ENCODE peak calls at places on chromosomes 1 and 21, in five cellular contexts. N is lower leg skin; Z is stimulated activated CD4-positive, alpha-beta T cell treated with anti-CD3 and anti-CD28 coated beads, Interleukin-1b, Interleukin-23, amount 100 ng/mL, for 1 hour; A is psoas muscle; L is nephron progenitor cell. H is an unnamed sample.

GRCh38 chr1:40185951-40186864 is 25.0 kb downstream of the RLF start:
- DNase-seq in Z (no peak), A (no peak), L (no peak), N (no peak), H (no peak)

GRCh38 chr1:228876187-228876586 is 140.9 kb downstream of the RHOU start:
- DNase-seq in Z (no peak), A (no peak), L (no peak), N (peak), H (no peak)

GRCh38 chr1:203691454-203691853 is 64.8 kb downstream of the ATP2B4 start:
- DNase-seq in Z (no peak), L (no peak), A (no peak), N (no peak), H (no peak)

GRCh38 chr1:67760030-67760821 is 73.0 kb downstream of the GNG12 start:
- DNase-seq in A (peak), L (peak), Z (peak), N (peak), H (peak)

GRCh38 chr1:193069748-193070394 is 10.5 kb downstream of the RO60 start:
- DNase-seq in Z (no peak), A (no peak), L (no peak), N (no peak), H (no peak)

GRCh38 chr1:43267291-43267805 is 2.4 kb upstream of the TMEM125 start:
- DNase-seq in N (peak), Z (no peak), L (no peak), A (no peak), H (no peak)

GRCh38 chr1:206628916-206629315 is 6.4 kb upstream of the DYRK3 start:
- DNase-seq in Z (no peak), N (no peak), L (no peak), A (no peak), H (no peak)

GRCh38 chr1:177873238-177873637 is 96.6 kb downstream of the SEC16B start:
- DNase-seq in A (no peak), Z (no peak), N (no peak), L (no peak), H (no peak)

GRCh38 chr1:93437976-93438605 is 9.8 kb upstream of the FNBP1L start:
- DNase-seq in A (no peak), Z (no peak), N (no peak), L (no peak), H (no peak)

GRCh38 chr1:220806408-220806807 is 19.7 kb downstream of the MTARC1 start:
- DNase-seq in Z (no peak), A (no peak), L (no peak), N (no peak), H (no peak)

GRCh38 chr1:105865546-105865945 is 1190.9 kb upstream of the PRMT6 start:
- DNase-seq in N (no peak), Z (no peak), L (no peak), A (no peak), H (no peak)

GRCh38 chr1:1432951-1433803 is 2.3 kb upstream of the VWA1 start:
- DNase-seq in A (peak), N (peak), L (peak), Z (no peak), H (peak)

GRCh38 chr1:167060141-167061072 is 29.8 kb downstream of the GPA33 start:
- DNase-seq in L (no peak), N (no peak), A (no peak), Z (no peak), H (no peak)

GRCh38 chr1:113429461-113430153 is 39.3 kb downstream of the MAGI3 start:
- DNase-seq in N (no peak), Z (no peak), A (no peak), L (no peak), H (no peak)

GRCh38 chr1:5554784-5555183 is 437.4 kb downstream of the NPHP4 start:
- DNase-seq in L (no peak), N (peak), Z (no peak), A (no peak), H (no peak)

GRCh38 chr1:29687601-29688244 is 451.4 kb downstream of the PTPRU start:
- DNase-seq in L (no peak), Z (no peak), N (no peak), A (no peak), H (no peak)

GRCh38 chr1:23548704-23549143 is 10.6 kb downstream of the ID3 start:
- DNase-seq in N (peak), A (peak), Z (no peak), L (peak), H (no peak)

GRCh38 chr1:100440075-100440809 is 87.9 kb downstream of the CDC14A start:
- DNase-seq in A (no peak), L (peak), N (no peak), Z (peak), H (no peak)

GRCh38 chr1:17970757-17971156 is 136.8 kb upstream of the IGSF21 start:
- DNase-seq in A (no peak), Z (no peak), L (no peak), N (no peak), H (no peak)

GRCh38 chr1:1426961-1427934 is 6.2 kb upstream of the ANKRD65 start:
- DNase-seq in A (no peak), L (peak), Z (no peak), N (no peak), H (no peak)

GRCh38 chr1:37255111-37255795 is 219.1 kb upstream of the ZC3H12A start:
- DNase-seq in L (peak), N (no peak), Z (no peak), A (no peak), H (no peak)

GRCh38 chr1:233364695-233365539 is 37.4 kb downstream of the MAP3K21 start:
- DNase-seq in A (no peak), L (no peak), N (no peak), Z (no peak), H (no peak)

GRCh38 chr1:50427818-50428779 is 4.9 kb upstream of the DMRTA2 start:
- DNase-seq in Z (no peak), N (no peak), A (no peak), L (peak), H (no peak)

GRCh38 chr1:20462397-20462796 is 23.6 kb downstream of the CAMK2N1 start:
- DNase-seq in Z (no peak), N (no peak), L (no peak), A (no peak), H (no peak)

GRCh38 chr21:38277501-38278111 is 20.8 kb downstream of the KCNJ15 start:
- DNase-seq in A (no peak), Z (no peak), N (peak), L (no peak), H (peak)

GRCh38 chr1:1264868-1265272 is 8.8 kb downstream of the UBE2J2 start:
- DNase-seq in N (no peak), A (no peak), L (no peak), Z (no peak), H (no peak)

GRCh38 chr1:93608188-93609109 is 73.2 kb downstream of the BCAR3 start:
- DNase-seq in L (no peak), N (peak), A (no peak), Z (no peak), H (no peak)

GRCh38 chr1:167435484-167435883 is 82.8 kb downstream of the CD247 start:
- DNase-seq in Z (no peak), N (peak), L (no peak), A (no peak), H (no peak)

GRCh38 chr1:71788113-71788512 is 494.2 kb downstream of the NEGR1 start:
- DNase-seq in N (no peak), A (no peak), Z (no peak), L (no peak), H (no peak)

GRCh38 chr1:228224198-228225164 is 16.6 kb downstream of the OBSCN start:
- DNase-seq in A (no peak), Z (no peak), L (no peak), N (peak), H (no peak)

GRCh38 chr1:93904228-93904627 is 5.0 kb downstream of the GCLM start:
- DNase-seq in N (no peak), L (no peak), A (no peak), Z (no peak), H (no peak)

GRCh38 chr1:28751315-28752056 is 14.7 kb downstream of the YTHDF2 start:
- DNase-seq in L (no peak), N (no peak), A (no peak), Z (no peak), H (no peak)

GRCh38 chr1:16088351-16088911 is 15.0 kb upstream of the FAM131C start:
- DNase-seq in L (no peak), A (no peak), Z (no peak), N (peak), H (no peak)